ENCODE peak calls at places on chromosomes 5 and 9, in nine cellular contexts. N, B, K, T, Y, W, J, U and C are unnamed samples.

GRCh38 chr9:111986035-111986556 is 89.5 kb downstream of the UGCG start:
- DNase-seq in T (no peak), U (peak), B (no peak), N (no peak), K (no peak), W (peak), Y (no peak), J (peak), C (no peak)

GRCh38 chr5:141811287-141812155 is 66.7 kb downstream of the PCDH1 start:
- DNase-seq in Y (peak), W (no peak), U (no peak), J (no peak), N (peak), K (peak), T (peak), B (no peak), C (no peak)

GRCh38 chr9:35861161-35861897 is 8.9 kb downstream of the OR13J1 start:
- DNase-seq in N (no peak), B (peak), K (no peak), U (no peak), Y (no peak), T (no peak), J (no peak), W (no peak), C (no peak)

GRCh38 chr5:36836831-36837230 is 39.7 kb upstream of the NIPBL start:
- DNase-seq in W (no peak), B (no peak), Y (no peak), T (no peak), U (no peak), J (no peak), K (no peak), N (no peak), C (no peak)

GRCh38 chr9:82781965-82782392 is 281.0 kb downstream of the RASEF start:
- DNase-seq in W (no peak), Y (no peak), B (no peak), N (no peak), J (no peak), K (no peak), T (no peak), U (no peak), C (no peak)

GRCh38 chr5:124276166-124276565 is 470.3 kb downstream of the ZNF608 start:
- DNase-seq in W (no peak), T (no peak), Y (no peak), U (no peak), J (no peak), B (no peak), K (no peak), N (no peak), C (no peak)

GRCh38 chr5:19987594-19988345 is at the start of gene CDH18:
- DNase-seq in B (peak), N (peak), K (no peak), U (peak), W (peak), Y (peak), J (peak), T (peak), C (peak)

GRCh38 chr9:13750639-13751038 is 471.1 kb upstream of the MPDZ start:
- DNase-seq in K (no peak), J (no peak), N (no peak), T (no peak), B (no peak), U (no peak), W (no peak), Y (no peak), C (no peak)

GRCh38 chr9:105405514-105406131 is 42.2 kb upstream of the FSD1L start:
- DNase-seq in W (no peak), Y (peak), J (no peak), B (no peak), N (peak), K (peak), T (no peak), U (peak), C (no peak)

GRCh38 chr5:124963236-124963929 is 216.9 kb upstream of the ZNF608 start:
- DNase-seq in N (no peak), W (no peak), U (peak), K (no peak), Y (peak), J (peak), B (peak), T (peak), C (no peak)

GRCh38 chr5:107529618-107530017 is 141.1 kb downstream of the EFNA5 start:
- DNase-seq in Y (no peak), B (no peak), U (no peak), W (no peak), T (no peak), K (no peak), N (no peak), J (no peak), C (no peak)

GRCh38 chr5:139105621-139106071 is 92.5 kb downstream of the SIL1 start:
- DNase-seq in J (no peak), Y (no peak), T (no peak), U (no peak), B (no peak), W (no peak), K (no peak), N (no peak), C (peak)

GRCh38 chr9:128632066-128632465 is 24.6 kb downstream of the DYNC2I2 start:
- DNase-seq in Y (no peak), T (no peak), W (no peak), N (no peak), U (no peak), B (no peak), K (no peak), J (no peak), C (no peak)

GRCh38 chr9:116196806-116197205 is 43.2 kb downstream of the PAPPA start:
- DNase-seq in J (no peak), B (no peak), T (no peak), W (no peak), U (no peak), N (no peak), K (no peak), Y (no peak), C (no peak)

GRCh38 chr5:36040651-36041536 is 25.8 kb downstream of the UGT3A2 start:
- DNase-seq in Y (no peak), U (no peak), J (no peak), T (peak), W (no peak), B (no peak), K (no peak), N (no peak), C (peak)

GRCh38 chr5:154220625-154221024 is 30.1 kb downstream of the GALNT10 start:
- DNase-seq in T (no peak), K (no peak), W (no peak), Y (peak), U (peak), B (peak), N (no peak), J (peak), C (no peak)

GRCh38 chr5:50711280-50711679 is 44.8 kb downstream of the PARP8 start:
- DNase-seq in B (peak), Y (peak), U (peak), J (peak), W (no peak), T (no peak), K (peak), N (peak), C (peak)

GRCh38 chr5:56530031-56530430 is 285.3 kb upstream of the MAP3K1 start:
- DNase-seq in U (no peak), Y (no peak), N (no peak), W (no peak), B (no peak), K (no peak), T (no peak), J (no peak), C (no peak)

GRCh38 chr9:133579231-133579560 is 30.0 kb downstream of the FAM163B start:
- DNase-seq in W (no peak), B (no peak), K (no peak), J (no peak), Y (no peak), T (no peak), U (no peak), N (no peak), C (no peak)

GRCh38 chr5:17058438-17058837 is 122.3 kb upstream of the MYO10 start:
- DNase-seq in W (no peak), Y (no peak), T (no peak), K (no peak), U (peak), N (no peak), B (no peak), J (no peak), C (no peak)

GRCh38 chr9:94985649-94986048 is 259.1 kb downstream of the AOPEP start:
- DNase-seq in B (no peak), K (no peak), W (no peak), J (no peak), N (no peak), U (no peak), T (no peak), Y (peak), C (no peak)

GRCh38 chr5:77852514-77853352 is 76.6 kb upstream of the TBCA start:
- DNase-seq in J (peak), U (peak), T (peak), B (peak), N (no peak), K (peak), W (no peak), Y (peak), C (no peak)

GRCh38 chr9:134751630-134752029 is 110.0 kb downstream of the COL5A1 start:
- DNase-seq in W (no peak), J (no peak), B (no peak), T (no peak), K (no peak), U (no peak), Y (no peak), N (no peak), C (no peak)

GRCh38 chr9:94097788-94098413 is 13.6 kb downstream of the PTPDC1 start:
- DNase-seq in B (peak), U (peak), J (peak), W (no peak), N (no peak), T (no peak), K (no peak), Y (peak), C (no peak)

GRCh38 chr5:160315968-160316367 is 3.6 kb upstream of the CCNJL start:
- DNase-seq in Y (peak), N (peak), T (peak), J (peak), U (peak), K (no peak), W (no peak), B (peak), C (peak)

GRCh38 chr5:176560364-176560763 is 11.2 kb downstream of the CDHR2 start:
- DNase-seq in Y (no peak), B (no peak), J (no peak), T (no peak), W (no peak), U (no peak), N (no peak), K (no peak), C (no peak)

GRCh38 chr5:1262381-1262780 is 32.5 kb downstream of the TERT start:
- DNase-seq in J (peak), T (peak), B (no peak), W (no peak), K (no peak), U (peak), Y (no peak), N (no peak), C (no peak)

GRCh38 chr5:27015758-27016157 is 22.6 kb downstream of the CDH9 start:
- DNase-seq in U (no peak), N (no peak), J (no peak), K (no peak), B (no peak), Y (no peak), W (no peak), T (no peak), C (peak)

GRCh38 chr5:80707645-80708044 is 52.9 kb upstream of the DHFR start:
- DNase-seq in W (no peak), Y (no peak), K (no peak), B (peak), N (no peak), T (no peak), J (no peak), U (peak), C (no peak)

GRCh38 chr5:138492552-138493045 is 27.3 kb downstream of the EGR1 start:
- DNase-seq in U (no peak), K (no peak), B (no peak), J (no peak), Y (no peak), W (no peak), N (no peak), T (no peak), C (no peak)

GRCh38 chr9:77750981-77751340 is 102.8 kb upstream of the GNA14 start:
- DNase-seq in B (no peak), W (no peak), U (no peak), J (no peak), K (no peak), Y (no peak), T (no peak), N (no peak), C (no peak)

GRCh38 chr5:11048760-11049159 is 287.7 kb upstream of the DAP start:
- DNase-seq in Y (no peak), J (peak), U (no peak), T (peak), B (no peak), W (no peak), N (peak), K (no peak), C (no peak)

GRCh38 chr9:14251146-14252071 is 62.5 kb downstream of the NFIB start:
- DNase-seq in T (peak), N (peak), W (peak), J (peak), U (peak), Y (peak), K (no peak), B (peak), C (peak)

GRCh38 chr5:1439388-1440097 is 5.7 kb downstream of the SLC6A3 start:
- DNase-seq in U (no peak), K (no peak), B (no peak), Y (no peak), N (no peak), W (peak), T (no peak), J (no peak), C (no peak)

GRCh38 chr5:168851902-168852321 is 272.7 kb upstream of the PANK3 start:
- DNase-seq in U (no peak), W (no peak), N (no peak), Y (peak), T (peak), K (no peak), B (peak), J (peak), C (no peak)

GRCh38 chr9:70406446-70406862 is 8.0 kb downstream of the KLF9 start:
- DNase-seq in T (peak), J (no peak), B (no peak), N (no peak), Y (peak), U (peak), K (no peak), W (no peak), C (no peak)